ENCODE peak calls at places on chromosomes 13 and 19, in seven cellular contexts. K is activated effector memory CD4-positive, alpha-beta T cell treated with anti-CD3 and anti-CD28 coated beads, Interleukin-2, amount 50 U/mL, for 16 hours; O is D341Med; U is ELF-1; F is hippocampal formation; E is stimulated activated CD4-positive, alpha-beta T cell treated with anti-CD3 and anti-CD28 coated beads, Interleukin-1b, Interleukin-23, amount 100 ng/mL, for 48 hours; W is fibroblast of pulmonary artery. N is an unnamed sample.

GRCh38 chr13:112854321-112854720 is 114.7 kb upstream of the MCF2L start:
- DNase-seq in E (no peak), F (no peak), U (no peak), W (no peak), O (no peak), K (peak; percentile 58), N (no peak)

GRCh38 chr13:30346789-30347167 is 39.4 kb upstream of the KATNAL1 start:
- DNase-seq in W (no peak), E (no peak), K (no peak), U (no peak), F (no peak), O (no peak), N (no peak)

GRCh38 chr13:62781866-62782265 is 1366.2 kb upstream of the PCDH20 start:
- DNase-seq in O (no peak), F (no peak), E (no peak), W (no peak), K (no peak), U (no peak), N (no peak)

GRCh38 chr19:9673912-9674668 is 810 bp downstream of the ZNF562 start:
- DNase-seq in E (peak; percentile 24), W (peak; percentile 4), O (no peak), K (peak; percentile 64), F (no peak), U (peak; percentile 15), N (no peak)

GRCh38 chr13:30874561-30874960 is 31.5 kb upstream of the MEDAG start:
- DNase-seq in U (no peak), K (no peak), F (no peak), O (no peak), E (no peak), W (no peak), N (no peak)

GRCh38 chr13:33997574-33997973 is 179.6 kb downstream of the RFC3 start:
- DNase-seq in F (no peak), U (no peak), O (no peak), W (no peak), K (no peak), E (no peak), N (no peak)

GRCh38 chr13:90787007-90787406 is 560.5 kb upstream of the MIR17HG start:
- DNase-seq in W (peak; percentile 31), E (no peak), O (no peak), K (no peak), F (no peak), U (no peak), N (no peak)

GRCh38 chr13:108345016-108345415 is 75.5 kb downstream of the TNFSF13B start:
- DNase-seq in K (no peak), W (no peak), U (no peak), F (no peak), E (no peak), O (no peak), N (no peak)

GRCh38 chr19:55528030-55528801 is 8.7 kb downstream of the SBK2 start:
- DNase-seq in F (no peak), U (no peak), K (no peak), E (no peak), W (no peak), O (peak; percentile 72), N (no peak)